ENCODE peak calls at places on chromosomes 3 and 15, in eight cellular contexts. K is Caki2; R is DMS153; X is H7; P is HEK293T; I is globus pallidus; N is stimulated activated CD4-positive, alpha-beta T cell treated with anti-CD3 and anti-CD28 coated beads, Interleukin-4, amount 100 ng/mL, for 4 hours; Q is endothelial cell. G is an unnamed sample.

GRCh38 chr15:40098489-40099261 is 10.0 kb downstream of the BMF start:
- DNase-seq in K (peak; percentile 91), R (peak; percentile 69), X (peak; percentile 76), P (peak; percentile 75), I (peak; percentile 78), N (peak; percentile 75), Q (no peak), G (peak; percentile 95)

GRCh38 chr3:172465281-172465680 is 17.0 kb upstream of the GHSR start:
- DNase-seq in K (no peak), R (no peak), X (no peak), P (no peak), I (no peak), N (no peak), Q (no peak), G (no peak)

GRCh38 chr3:139538733-139539132 is 809 bp downstream of the RBP1 start:
- DNase-seq in K (no peak), R (no peak), X (peak; percentile 67), P (no peak), I (peak; percentile 70), N (no peak), Q (no peak), G (no peak)

GRCh38 chr3:49609314-49609713 is 55.0 kb downstream of the BSN start:
- DNase-seq in K (no peak), R (no peak), X (no peak), P (no peak), I (no peak), N (no peak), Q (no peak), G (no peak)

GRCh38 chr3:23094890-23095462 is 108.2 kb upstream of the UBE2E2 start:
- DNase-seq in K (peak; percentile 73), R (peak; percentile 92), X (no peak), P (no peak), I (no peak), N (no peak), Q (no peak), G (no peak)

GRCh38 chr15:31799711-31800321 is 230.5 kb upstream of the CHRNA7 start:
- DNase-seq in K (peak; percentile 10), R (no peak), X (no peak), P (no peak), I (no peak), N (no peak), Q (no peak), G (peak; percentile 89)

GRCh38 chr3:150256336-150256735 is 151.8 kb upstream of the TSC22D2 start:
- DNase-seq in K (no peak), R (no peak), X (no peak), P (no peak), I (no peak), N (no peak), Q (no peak), G (no peak)

GRCh38 chr3:24686764-24687163 is 192.1 kb upstream of the THRB start:
- DNase-seq in K (no peak), R (no peak), X (no peak), P (no peak), I (no peak), N (no peak), Q (no peak), G (no peak)

GRCh38 chr3:137852511-137852910 is 88.4 kb downstream of the SOX14 start:
- DNase-seq in K (no peak), R (no peak), X (no peak), P (no peak), I (no peak), N (no peak), Q (no peak), G (no peak)

GRCh38 chr3:37295925-37296324 is 121.5 kb upstream of the LRRFIP2 start:
- DNase-seq in K (no peak), R (no peak), X (no peak), P (no peak), I (no peak), N (no peak), Q (no peak), G (no peak)